ENCODE peak calls at places on chromosomes 6 and 20, in four cellular contexts. R, Q, X and C are unnamed samples.

GRCh38 chr6:143236151-143236788 is 175.6 kb downstream of the AIG1 start:
- DNase-seq in Q (peak), X (peak), R (no peak), C (no peak)

GRCh38 chr6:56798163-56798562 is 155.5 kb upstream of the DST start:
- DNase-seq in R (no peak), Q (no peak), X (peak), C (no peak)

GRCh38 chr6:72864799-72865198 is 242.9 kb downstream of the KCNQ5 start:
- DNase-seq in Q (no peak), R (no peak), X (no peak), C (no peak)

GRCh38 chr6:157821342-157822033 is 1.6 kb upstream of the SNX9 start:
- DNase-seq in Q (no peak), R (no peak), X (no peak), C (no peak)

GRCh38 chr6:154234019-154234772 is 122.4 kb downstream of the IPCEF1 start:
- DNase-seq in X (no peak), Q (no peak), R (no peak), C (no peak)

GRCh38 chr20:44917399-44917798 is 7.5 kb downstream of the PABPC1L start:
- DNase-seq in X (no peak), Q (no peak), R (no peak), C (no peak)

GRCh38 chr20:32149566-32150170 is 40.2 kb downstream of the TM9SF4 start:
- DNase-seq in Q (no peak), X (no peak), R (no peak), C (no peak)

GRCh38 chr20:8131598-8132014 is 460 bp upstream of the PLCB1 start:
- DNase-seq in X (peak), R (no peak), Q (no peak), C (no peak)

GRCh38 chr6:14910692-14911547 is 334.9 kb upstream of the JARID2 start:
- DNase-seq in R (no peak), X (peak), Q (no peak), C (peak)

GRCh38 chr6:156359912-156360311 is 417.3 kb upstream of the ARID1B start:
- DNase-seq in Q (peak), X (no peak), R (no peak), C (peak)

GRCh38 chr20:24950128-24950835 is 1.2 kb downstream of the CST7 start:
- DNase-seq in X (no peak), R (peak), Q (no peak), C (no peak)

GRCh38 chr6:80158478-80158989 is 52.1 kb downstream of the BCKDHB start:
- DNase-seq in R (no peak), X (no peak), Q (no peak), C (no peak)

GRCh38 chr6:35552285-35552917 is 39.7 kb upstream of the TULP1 start:
- DNase-seq in R (peak), Q (peak), X (peak), C (peak)

GRCh38 chr6:108581932-108582500 is 21.3 kb downstream of the FOXO3 start:
- DNase-seq in X (peak), Q (no peak), R (no peak), C (no peak)

GRCh38 chr20:31707994-31708744 is 14.5 kb downstream of the BCL2L1 start:
- DNase-seq in X (no peak), Q (peak), R (no peak), C (no peak)

DNA sequence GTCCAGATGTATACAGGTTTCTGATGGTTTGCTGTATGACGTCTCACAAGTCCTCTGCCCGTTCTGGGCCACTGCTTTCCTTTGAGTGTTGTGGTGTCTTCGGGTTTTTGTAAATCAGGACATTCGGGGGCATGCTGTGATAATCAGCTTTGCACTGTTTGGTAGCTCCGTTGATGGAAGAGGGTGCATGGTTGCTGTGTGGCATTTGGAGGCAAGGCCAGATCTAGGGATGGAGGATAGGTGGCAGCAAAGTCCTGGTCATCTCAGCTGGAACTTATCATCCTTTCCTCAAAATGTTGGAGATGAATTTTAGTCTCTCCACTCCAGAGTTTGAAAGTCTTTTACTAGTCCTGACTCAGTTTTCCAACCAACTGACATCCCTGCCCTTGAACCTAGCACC is 91.0 kb downstream of the SCP2D1 start:
- DNase-seq in Q (peak), X (peak), R (no peak), C (no peak)
- TF ChIP-seq CTCF in Q (no peak), X (peak), R (no peak), C (peak)

GRCh38 chr6:84752118-84752850 is 12.1 kb downstream of the TBX18 start:
- DNase-seq in X (no peak), R (no peak), Q (no peak), C (no peak)
- TF ChIP-seq CTCF in X (peak), R (no peak), Q (no peak), C (no peak)

DNA sequence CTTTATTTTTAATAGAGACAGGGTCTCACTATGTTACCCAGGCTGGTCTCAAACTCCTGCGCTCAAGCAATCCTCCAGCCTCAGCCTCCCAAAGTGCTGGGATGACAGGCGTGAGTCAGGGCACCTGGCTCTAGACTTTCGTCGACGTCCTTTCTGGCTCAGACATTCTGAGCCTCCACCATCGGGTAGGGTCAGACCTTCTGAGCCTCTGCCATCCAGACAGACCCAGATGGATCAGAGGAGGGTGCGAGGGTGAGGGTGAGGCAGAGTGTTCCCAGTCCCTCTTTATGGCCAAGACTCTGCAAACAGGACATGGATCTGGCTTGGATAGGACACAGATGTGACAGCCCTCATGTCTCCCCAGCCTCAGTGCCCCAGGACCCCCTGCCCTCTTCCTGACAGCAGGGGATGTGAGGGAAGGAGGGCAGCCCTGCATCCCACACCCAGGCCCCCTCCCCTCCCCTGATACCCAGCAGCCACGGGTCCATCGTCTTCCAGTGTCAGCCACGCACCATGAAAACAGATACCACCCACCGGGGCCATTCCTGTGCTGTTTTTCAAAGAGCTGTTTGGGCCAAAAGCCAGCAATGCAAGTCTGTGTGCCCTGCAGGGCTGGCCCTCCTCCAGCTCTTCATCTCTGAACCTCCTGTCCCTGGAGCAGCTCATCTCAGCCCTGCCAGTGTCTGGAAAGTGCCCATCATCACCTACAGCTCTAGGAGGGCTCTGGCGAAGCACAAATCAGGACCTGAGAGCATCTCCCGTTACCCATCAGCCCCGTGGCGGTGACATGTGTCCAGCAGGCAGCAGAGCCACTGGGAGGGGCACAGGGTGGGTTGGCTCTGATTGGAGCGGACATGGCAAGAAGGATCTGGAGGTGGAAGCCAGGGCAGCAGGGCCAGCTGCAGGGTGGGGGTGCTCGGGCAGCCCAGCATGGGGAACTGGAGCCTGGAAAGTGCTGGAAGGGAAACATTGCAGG is 208.4 kb downstream of the PREX1 start:
- DNase-seq in R (peak), Q (no peak), X (no peak), C (no peak)
- TF ChIP-seq CTCF in R (no peak), Q (no peak), X (no peak), C (no peak)

GRCh38 chr20:273884-274283 is 16.4 kb downstream of the DEFB132 start:
- DNase-seq in R (no peak), Q (no peak), X (no peak), C (no peak)
- TF ChIP-seq CTCF in R (no peak), Q (no peak), X (no peak), C (no peak)

DNA sequence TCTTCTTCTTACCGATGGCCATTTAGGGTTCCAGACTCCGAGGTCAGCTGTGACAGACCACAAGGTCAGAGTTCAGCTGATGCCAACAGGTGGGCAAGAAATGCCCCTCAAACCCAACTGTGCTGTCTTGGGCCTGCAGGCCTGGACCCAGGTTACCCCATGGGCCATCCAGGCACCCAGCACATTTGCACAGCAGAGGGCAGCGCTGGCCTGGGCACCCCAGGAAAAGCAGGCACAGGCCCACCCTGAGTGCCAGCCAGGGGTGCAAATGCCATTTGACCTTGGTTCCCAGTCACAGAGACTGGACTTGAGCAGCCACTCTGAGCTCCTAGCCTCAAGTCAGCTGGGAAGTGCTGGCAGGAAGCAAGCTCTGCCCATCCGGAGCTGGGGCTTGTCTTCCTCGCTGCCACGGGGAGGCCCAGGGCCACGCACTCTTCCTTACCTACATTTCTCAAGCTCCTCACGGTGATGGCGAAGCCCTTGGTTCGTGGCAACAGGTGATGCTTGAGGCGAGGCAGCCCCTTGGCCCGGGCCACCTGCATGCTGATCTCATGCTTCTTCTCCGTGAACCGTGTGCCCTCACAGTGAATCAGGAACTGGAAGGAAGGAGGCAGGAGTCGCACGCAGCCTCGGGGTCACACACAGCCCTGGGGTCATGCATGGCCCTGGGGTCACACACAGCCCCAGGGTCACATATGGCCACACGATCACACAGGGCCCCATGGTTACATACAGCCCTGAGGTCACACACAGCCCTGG is 120.8 kb downstream of the AGPAT4 start:
- DNase-seq in Q (no peak), R (no peak), X (no peak), C (peak)
- TF ChIP-seq CTCF in Q (no peak), R (peak), X (peak), C (peak)

GRCh38 chr6:152595507-152595906 is 41.7 kb downstream of the SYNE1 start:
- DNase-seq in Q (no peak), R (no peak), X (peak), C (no peak)
- TF ChIP-seq CTCF in Q (peak), R (peak), X (peak), C (peak)

DNA sequence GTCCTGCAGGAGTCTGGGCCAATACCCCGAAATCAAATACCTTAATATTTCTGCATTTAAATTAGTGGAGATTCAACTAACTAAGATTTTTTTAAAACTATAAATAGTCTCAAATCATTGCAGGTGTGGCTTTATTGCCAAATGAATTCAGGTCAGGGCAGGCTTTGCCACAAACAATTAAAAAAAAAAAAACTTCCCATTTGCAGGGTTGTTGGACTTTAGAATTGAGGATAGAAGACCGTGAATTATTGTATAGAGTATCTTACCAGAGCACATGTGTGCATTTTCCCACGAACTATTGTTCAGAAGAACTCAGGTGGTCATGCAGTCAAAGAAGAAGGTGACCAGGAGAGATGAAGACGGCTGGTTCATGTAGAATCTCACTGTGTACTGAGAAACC is 6.6 kb upstream of the PLEKHG1 start:
- DNase-seq in Q (no peak), X (no peak), R (no peak), C (no peak)
- TF ChIP-seq CTCF in Q (no peak), X (no peak), R (no peak), C (no peak)

DNA sequence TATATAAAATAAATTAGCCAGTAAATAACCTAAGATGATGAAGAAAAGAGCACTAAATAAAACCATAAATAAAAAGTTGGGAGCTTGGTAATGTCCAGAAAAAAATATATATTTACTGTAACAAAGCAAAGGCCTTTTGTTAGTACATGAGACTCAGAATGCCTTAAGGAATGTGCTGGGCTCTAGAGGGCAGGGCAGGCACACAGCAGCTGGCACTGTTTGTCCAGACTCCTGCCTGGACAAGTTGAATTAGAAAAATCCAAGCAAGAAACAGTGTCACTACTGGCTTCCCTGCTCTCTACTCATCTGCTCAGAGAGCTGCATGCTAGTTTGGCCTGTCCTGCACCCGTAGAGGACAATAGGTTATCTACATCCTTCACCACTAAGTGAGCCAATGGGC is 8.8 kb downstream of the DEFB129 start:
- DNase-seq in X (peak), Q (no peak), R (no peak), C (no peak)
- TF ChIP-seq CTCF in X (peak), Q (no peak), R (no peak), C (no peak)

DNA sequence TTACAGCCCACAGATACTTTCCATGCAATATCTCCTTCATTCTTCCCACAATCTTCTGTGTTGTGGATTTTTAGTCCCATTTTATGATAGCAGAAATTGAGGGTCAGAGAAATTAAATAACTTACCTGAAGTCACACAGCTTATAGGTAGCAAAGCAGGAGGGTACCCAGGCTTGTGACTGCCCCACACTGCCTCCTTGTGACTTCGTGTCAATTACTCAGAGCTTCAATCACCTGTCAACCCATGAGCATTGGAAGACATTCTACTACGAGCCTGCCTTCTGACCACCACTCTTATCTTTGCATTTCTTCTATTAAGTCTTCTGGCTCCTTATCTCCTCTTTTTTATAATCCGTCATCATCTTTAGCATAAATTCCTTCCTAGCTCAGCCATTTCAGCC is 71.6 kb upstream of the NRSN1 start:
- DNase-seq in Q (peak), X (no peak), R (no peak), C (no peak)
- TF ChIP-seq CTCF in Q (no peak), X (no peak), R (no peak), C (no peak)

GRCh38 chr6:17107768-17108325 is 6.0 kb downstream of the STMND1 start:
- DNase-seq in X (peak), R (no peak), Q (no peak), C (no peak)

GRCh38 chr6:17099401-17100059 is 2.3 kb upstream of the STMND1 start:
- DNase-seq in X (no peak), Q (no peak), R (no peak), C (no peak)

GRCh38 chr6:17101422-17102257 is at the start of gene STMND1:
- DNase-seq in Q (peak), R (peak), X (peak), C (peak)

GRCh38 chr6:17102258-17102870 is 514 bp downstream of the STMND1 start:
- DNase-seq in Q (no peak), R (no peak), X (no peak), C (no peak)

GRCh38 chr6:17103715-17104114 is 1.9 kb downstream of the STMND1 start:
- DNase-seq in R (no peak), X (no peak), Q (no peak), C (no peak)
- TF ChIP-seq CTCF in R (no peak), X (peak), Q (no peak), C (peak)